ENCODE peak calls at places on chromosomes 5 and 9, in four cellular contexts. S is nephron progenitor cell, I is mesothelial cell of epicardium, L is progenitor cell of endocrine pancreas. J is an unnamed sample.

GRCh38 chr9:29230931-29231330 is 1657.7 kb upstream of the C9orf72 start:
- DNase-seq in S (no peak), I (no peak), L (no peak), J (no peak)

GRCh38 chr5:104412649-104413240 is 850.2 kb upstream of the NUDT12 start:
- DNase-seq in S (peak), I (no peak), L (no peak), J (peak)

GRCh38 chr5:38720691-38721361 is 125.0 kb upstream of the OSMR start:
- DNase-seq in S (no peak), I (no peak), L (no peak), J (no peak)

GRCh38 chr9:33946779-33947535 is 101.7 kb downstream of the UBAP2 start:
- DNase-seq in S (no peak), I (no peak), L (no peak), J (no peak)

GRCh38 chr9:131675437-131676022 is 64.3 kb downstream of the RAPGEF1 start:
- DNase-seq in S (no peak), I (no peak), L (no peak), J (no peak)

GRCh38 chr9:120344230-120344629 is 235.7 kb downstream of the CDK5RAP2 start:
- DNase-seq in S (no peak), I (no peak), L (no peak), J (no peak)

GRCh38 chr5:128684951-128685350 is 146.9 kb upstream of the FBN2 start:
- DNase-seq in S (no peak), I (no peak), L (no peak), J (no peak)

GRCh38 chr5:109035470-109035869 is 287.8 kb downstream of the FER start:
- DNase-seq in S (no peak), I (no peak), L (no peak), J (no peak)

GRCh38 chr5:119478781-119479180 is 26.5 kb downstream of the HSD17B4 start:
- DNase-seq in S (no peak), I (no peak), L (no peak), J (no peak)

GRCh38 chr9:85895685-85896084 is 45.3 kb upstream of the NAA35 start:
- DNase-seq in S (no peak), I (no peak), L (no peak), J (no peak)

GRCh38 chr9:114786251-114786650 is 19.6 kb downstream of the TNFSF15 start:
- DNase-seq in S (no peak), I (no peak), L (no peak), J (no peak)

GRCh38 chr5:174750720-174751119 is 26.3 kb downstream of the MSX2 start:
- DNase-seq in S (no peak), I (no peak), L (no peak), J (no peak)

GRCh38 chr5:131211669-131212068 is 40.9 kb downstream of the LYRM7 start:
- DNase-seq in S (no peak), I (no peak), L (no peak), J (no peak)

GRCh38 chr9:16656432-16657169 is 213.9 kb downstream of the BNC2 start:
- DNase-seq in S (no peak), I (no peak), L (no peak), J (no peak)

GRCh38 chr9:116313638-116314037 is 160.0 kb downstream of the PAPPA start:
- DNase-seq in S (no peak), I (no peak), L (no peak), J (no peak)

GRCh38 chr5:131767891-131768290 is 28.9 kb downstream of the FNIP1 start:
- DNase-seq in S (no peak), I (no peak), L (no peak), J (no peak)

GRCh38 chr9:73643379-73644013 is 491.8 kb downstream of the ANXA1 start:
- DNase-seq in S (no peak), I (no peak), L (no peak), J (no peak)

GRCh38 chr5:142080248-142080647 is 28.3 kb upstream of the NDFIP1 start:
- DNase-seq in S (no peak), I (no peak), L (no peak), J (no peak)

GRCh38 chr9:6771722-6772121 is 13.9 kb downstream of the KDM4C start:
- DNase-seq in S (no peak), I (no peak), L (no peak), J (no peak)

GRCh38 chr5:159175547-159175946 is 33.8 kb downstream of the RNF145 start:
- DNase-seq in S (no peak), I (no peak), L (no peak), J (no peak)

GRCh38 chr5:153187503-153187902 is 303.0 kb upstream of the GRIA1 start:
- DNase-seq in S (no peak), I (no peak), L (no peak), J (no peak)

GRCh38 chr9:125631391-125632085 is 75.5 kb downstream of the MAPKAP1 start:
- DNase-seq in S (no peak), I (no peak), L (no peak), J (no peak)

GRCh38 chr5:90606539-90606938 is 47.9 kb downstream of the ADGRV1 start:
- DNase-seq in S (no peak), I (no peak), L (no peak), J (no peak)

GRCh38 chr5:138650999-138651766 is 76.0 kb upstream of the HSPA9 start:
- DNase-seq in S (peak), I (no peak), L (no peak), J (no peak)

GRCh38 chr9:68740561-68740960 is 35.5 kb downstream of the PIP5K1B start:
- DNase-seq in S (no peak), I (no peak), L (no peak), J (no peak)

DNA sequence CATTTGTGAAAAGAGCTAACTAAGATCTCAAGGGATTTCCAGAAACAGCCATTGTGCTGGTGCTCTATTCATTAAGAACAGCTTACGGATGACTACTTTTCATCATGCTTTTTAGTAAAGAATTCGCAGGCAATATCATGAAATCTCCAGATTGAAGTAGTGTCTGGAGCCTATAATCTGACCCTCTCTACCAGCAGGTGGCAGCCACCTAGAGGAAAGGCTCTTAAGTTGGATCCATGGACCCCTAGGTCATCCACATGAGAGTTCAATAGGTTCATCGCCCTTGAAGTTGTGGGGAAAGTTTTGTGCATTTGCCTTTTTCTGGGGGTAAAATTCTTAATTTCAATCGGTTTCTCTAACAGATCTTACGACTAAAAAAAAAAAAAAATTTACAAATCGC is 82.3 kb downstream of the SLC1A3 start:
- DNase-seq in S (no peak), I (no peak), L (no peak), J (no peak)
- TF ChIP-seq CTCF in S (peak), I (no peak), L (peak), J (peak)

GRCh38 chr5:150209020-150209635 is 19.3 kb downstream of the SLC6A7 start:
- DNase-seq in S (no peak), I (no peak), L (no peak), J (no peak)
- TF ChIP-seq CTCF in S (no peak), I (no peak), L (no peak), J (no peak)

DNA sequence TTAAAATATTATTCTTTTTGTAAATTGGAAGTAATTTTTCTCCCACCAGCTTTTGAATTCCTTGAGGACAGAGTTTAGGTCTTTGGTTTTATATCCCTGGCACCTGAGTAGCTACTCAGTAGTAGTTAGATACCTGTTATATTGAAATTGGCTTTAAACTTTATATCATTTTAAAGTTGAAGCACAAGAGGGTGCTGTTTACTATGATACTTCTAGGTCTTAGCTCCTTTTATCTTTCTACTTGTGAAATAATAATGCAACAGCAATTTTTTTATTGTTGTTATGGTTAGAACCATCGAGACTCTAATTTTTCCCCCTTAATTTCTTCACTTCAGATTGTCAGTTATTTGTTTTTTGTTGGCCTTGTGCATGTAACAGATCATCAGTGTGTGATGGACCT is 46.3 kb downstream of the AP3S1 start:
- DNase-seq in S (no peak), I (no peak), L (no peak), J (no peak)
- TF ChIP-seq CTCF in S (no peak), I (no peak), L (no peak), J (no peak)

GRCh38 chr5:140633081-140633471 is at the start of gene CD14:
- DNase-seq in S (no peak), I (no peak), L (no peak), J (no peak)

GRCh38 chr5:140637722-140638473 is 1.4 kb upstream of the TMCO6 start:
- DNase-seq in S (no peak), I (no peak), L (no peak), J (no peak)

GRCh38 chr5:140634103-140634502 is 1.1 kb upstream of the CD14 start:
- DNase-seq in S (no peak), I (no peak), L (no peak), J (no peak)

GRCh38 chr5:140632366-140633080 is 452 bp downstream of the CD14 start:
- DNase-seq in S (no peak), I (no peak), L (no peak), J (no peak)

GRCh38 chr5:140635291-140636257 is 2.6 kb upstream of the CD14 start:
- DNase-seq in S (no peak), I (no peak), L (no peak), J (no peak)
- TF ChIP-seq CTCF in S (no peak), I (no peak), L (no peak), J (no peak)

GRCh38 chr9:97484134-97484533 is 17.3 kb upstream of the TMOD1 start:
- DNase-seq in S (no peak), I (no peak), L (no peak), J (no peak)

GRCh38 chr9:97487880-97488279 is 13.6 kb upstream of the TMOD1 start:
- DNase-seq in S (no peak), I (no peak), L (no peak), J (no peak)

GRCh38 chr9:97491216-97491999 is 10.1 kb upstream of the TMOD1 start:
- DNase-seq in S (no peak), I (no peak), L (no peak), J (no peak)

GRCh38 chr9:97487107-97487506 is 14.4 kb upstream of the TMOD1 start:
- DNase-seq in S (no peak), I (no peak), L (no peak), J (no peak)
- TF ChIP-seq CTCF in S (peak), I (no peak), L (peak), J (peak)

GRCh38 chr9:71765693-71766092 is 2.6 kb downstream of the CEMIP2 start:
- DNase-seq in S (no peak), I (no peak), L (no peak), J (no peak)

GRCh38 chr9:71766663-71767062 is 1.6 kb downstream of the CEMIP2 start:
- DNase-seq in S (no peak), I (no peak), L (no peak), J (no peak)

GRCh38 chr9:71767421-71768321 is 642 bp downstream of the CEMIP2 start:
- DNase-seq in S (peak), I (peak), L (no peak), J (peak)

GRCh38 chr9:71769175-71770165 is 1.2 kb upstream of the CEMIP2 start:
- DNase-seq in S (peak), I (peak), L (peak), J (peak)

DNA sequence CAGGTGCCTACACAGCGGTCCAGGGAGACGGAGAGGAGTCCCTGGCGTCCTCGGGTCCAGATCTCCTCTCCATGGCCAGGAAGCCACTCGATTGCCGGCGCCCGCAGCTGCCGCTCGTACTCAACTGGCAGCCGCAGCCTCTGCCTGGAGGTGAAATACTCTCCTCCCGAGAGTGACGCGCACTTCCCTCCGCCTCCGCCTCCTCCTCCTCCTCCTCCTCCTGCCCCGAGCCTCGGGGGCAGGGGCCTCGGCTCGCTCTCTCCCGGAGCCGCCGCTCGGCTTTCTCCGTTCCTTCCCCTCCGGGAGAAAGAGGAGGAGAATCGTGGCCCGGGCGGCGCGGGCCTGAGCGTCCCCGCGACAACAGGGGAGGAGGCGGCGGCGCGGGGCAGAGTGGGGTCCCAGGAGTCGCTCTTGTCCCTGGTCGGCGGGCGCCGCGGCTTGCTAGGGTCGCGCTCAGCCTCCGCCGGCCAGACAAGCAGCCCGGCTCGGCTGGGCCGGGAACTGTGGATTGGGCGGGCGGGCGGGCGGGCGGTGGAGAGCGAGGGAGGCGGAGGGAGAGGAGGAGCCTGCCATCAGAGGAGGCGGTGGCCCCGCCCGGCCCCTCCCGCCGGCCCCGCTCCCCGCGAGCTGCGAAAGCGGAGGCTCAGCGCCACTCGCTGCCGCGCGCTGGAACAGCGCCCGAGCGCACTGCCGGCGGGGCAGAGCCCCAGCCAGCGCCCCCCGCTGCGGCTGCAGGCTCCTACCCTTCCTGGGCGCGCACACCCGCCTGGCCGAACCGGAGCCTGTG is at the start of gene CEMIP2:
- DNase-seq in S (peak), I (peak), L (peak), J (peak)
- TF ChIP-seq CTCF in S (peak), I (peak), L (peak), J (peak)

GRCh38 chr9:93826209-93826608 is 128.9 kb downstream of the BARX1 start:
- DNase-seq in S (no peak), I (no peak), L (peak), J (no peak)
- TF ChIP-seq CTCF in S (no peak), I (peak), L (peak), J (peak)

DNA sequence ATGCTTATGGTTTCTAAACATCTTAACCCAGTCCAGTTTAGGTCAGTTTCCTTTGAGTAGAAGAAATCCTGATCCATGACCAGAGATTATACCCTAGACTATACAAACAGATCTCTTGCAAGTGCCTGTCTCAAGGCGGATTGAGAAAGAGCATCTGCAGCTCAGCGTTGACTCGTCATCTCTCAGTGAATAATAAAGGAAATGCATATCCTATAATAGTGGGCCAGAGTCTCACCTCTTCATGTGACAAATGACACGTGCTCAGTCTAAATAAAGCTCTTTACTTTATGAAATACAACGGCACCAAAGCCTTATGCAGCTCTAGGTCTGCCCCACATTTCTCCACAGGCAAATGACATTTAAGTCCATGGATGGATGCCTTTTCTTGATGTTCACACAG is 179.4 kb upstream of the NR3C1 start:
- DNase-seq in S (no peak), I (no peak), L (no peak), J (no peak)
- TF ChIP-seq CTCF in S (no peak), I (no peak), L (no peak), J (no peak)

DNA sequence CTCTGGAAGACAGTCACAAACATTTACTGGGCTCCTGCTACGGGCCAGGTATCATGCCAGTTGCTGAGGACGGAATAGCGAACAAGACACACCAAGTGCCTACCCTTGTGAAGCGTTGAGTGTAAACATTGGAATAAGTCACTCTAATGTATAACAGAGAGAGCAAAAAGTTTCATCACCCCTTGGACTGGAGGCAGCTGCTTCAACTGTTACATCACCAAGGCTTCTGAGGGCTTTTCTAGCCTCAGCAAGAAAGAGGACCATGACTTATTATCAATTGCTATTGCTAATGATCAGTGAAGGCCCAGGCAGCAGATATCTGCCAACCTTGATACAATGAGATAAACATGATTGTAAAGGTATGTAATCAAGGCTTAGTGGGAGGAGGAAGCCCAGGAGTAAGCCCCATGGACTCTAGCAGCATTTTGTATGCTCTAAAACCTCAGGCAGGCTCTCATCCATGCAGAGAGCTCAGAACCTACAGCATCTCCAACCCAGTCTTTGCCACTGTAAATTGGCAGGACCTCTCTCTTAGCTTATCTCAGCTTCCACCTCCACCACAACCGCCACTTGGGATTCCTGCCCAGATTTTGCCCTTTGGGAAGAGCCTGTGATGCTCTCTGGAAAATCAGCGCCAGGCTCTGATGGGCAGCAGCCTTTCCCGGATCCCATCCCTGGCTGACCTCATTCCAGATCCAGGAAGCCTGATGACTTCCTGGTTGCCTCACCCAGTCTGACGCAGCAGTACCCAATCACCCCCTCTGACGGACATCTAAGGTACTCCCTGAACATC is 54.5 kb downstream of the ADAM19 start:
- DNase-seq in S (no peak), I (no peak), L (no peak), J (no peak)
- TF ChIP-seq CTCF in S (no peak), I (no peak), L (no peak), J (no peak)

GRCh38 chr5:151051931-151052608 is 28.8 kb downstream of the TNIP1 start:
- DNase-seq in S (no peak), I (no peak), L (no peak), J (no peak)

GRCh38 chr5:151047814-151048425 is 27.5 kb downstream of the GPX3 start:
- DNase-seq in S (peak), I (no peak), L (no peak), J (no peak)

GRCh38 chr5:151052834-151053233 is 28.0 kb downstream of the TNIP1 start:
- DNase-seq in S (no peak), I (no peak), L (no peak), J (no peak)

GRCh38 chr5:151051066-151051930 is 29.5 kb downstream of the TNIP1 start:
- DNase-seq in S (peak), I (peak), L (peak), J (peak)

GRCh38 chr5:151048526-151048925 is 28.1 kb downstream of the GPX3 start:
- DNase-seq in S (no peak), I (no peak), L (no peak), J (no peak)
- TF ChIP-seq CTCF in S (no peak), I (no peak), L (no peak), J (peak)

J was measured in neural crest cell.